ENCODE peak calls at places on chromosomes 7 and 10, in ten cellular contexts. One of them, this sample, is unnamed.
A peak's percentile ranks its signal among the peaks of the same experiment; 100 is the strongest.

GRCh38 chr7:218316-218715 is 25.9 kb downstream of the FAM20C start:
- DNase-seq in lower lobe of right lung: no peak
- DNase-seq in endodermal cell: no peak
- DNase-seq in heart right ventricle: no peak
- DNase-seq in CD8-positive, alpha-beta memory T cell: no peak
- DNase-seq in osteoblast: no peak
- DNase-seq in cardiac muscle cell: no peak
- DNase-seq in right lobe of liver: peak; percentile 87
- DNase-seq in GM23338: no peak
- DNase-seq in mesendoderm: no peak
- DNase-seq in this sample: no peak

GRCh38 chr7:132750056-132750455 is 173.8 kb upstream of the PLXNA4 start:
- DNase-seq in osteoblast: no peak
- DNase-seq in cardiac muscle cell: no peak
- DNase-seq in lower lobe of right lung: no peak
- DNase-seq in endodermal cell: no peak
- DNase-seq in right lobe of liver: no peak
- DNase-seq in CD8-positive, alpha-beta memory T cell: no peak
- DNase-seq in mesendoderm: no peak
- DNase-seq in GM23338: no peak
- DNase-seq in heart right ventricle: no peak
- DNase-seq in this sample: no peak

GRCh38 chr7:17946591-17946990 is 6.3 kb upstream of the SNX13 start:
- DNase-seq in right lobe of liver: no peak
- DNase-seq in osteoblast: no peak
- DNase-seq in heart right ventricle: no peak
- DNase-seq in GM23338: no peak
- DNase-seq in mesendoderm: no peak
- DNase-seq in endodermal cell: no peak
- DNase-seq in cardiac muscle cell: no peak
- DNase-seq in CD8-positive, alpha-beta memory T cell: no peak
- DNase-seq in lower lobe of right lung: no peak
- DNase-seq in this sample: no peak

GRCh38 chr7:120725376-120726039 is 132.4 kb downstream of the TSPAN12 start:
- DNase-seq in CD8-positive, alpha-beta memory T cell: no peak
- DNase-seq in right lobe of liver: no peak
- DNase-seq in osteoblast: peak; percentile 65
- DNase-seq in GM23338: peak; percentile 82
- DNase-seq in heart right ventricle: no peak
- DNase-seq in mesendoderm: peak; percentile 55
- DNase-seq in lower lobe of right lung: no peak
- DNase-seq in cardiac muscle cell: peak; percentile 71
- DNase-seq in endodermal cell: no peak
- DNase-seq in this sample: no peak

GRCh38 chr10:70693619-70694286 is 21.4 kb downstream of the ADAMTS14 start:
- DNase-seq in mesendoderm: no peak
- DNase-seq in GM23338: no peak
- DNase-seq in heart right ventricle: peak; percentile 39
- DNase-seq in right lobe of liver: no peak
- DNase-seq in cardiac muscle cell: no peak
- DNase-seq in endodermal cell: no peak
- DNase-seq in osteoblast: peak; percentile 91
- DNase-seq in lower lobe of right lung: no peak
- DNase-seq in CD8-positive, alpha-beta memory T cell: no peak
- DNase-seq in this sample: peak; percentile 67

GRCh38 chr10:93152136-93152535 is 78.4 kb downstream of the CYP26A1 start:
- DNase-seq in right lobe of liver: no peak
- DNase-seq in lower lobe of right lung: no peak
- DNase-seq in heart right ventricle: no peak
- DNase-seq in osteoblast: peak; percentile 85
- DNase-seq in mesendoderm: peak; percentile 72
- DNase-seq in GM23338: no peak
- DNase-seq in cardiac muscle cell: no peak
- DNase-seq in CD8-positive, alpha-beta memory T cell: no peak
- DNase-seq in endodermal cell: no peak
- DNase-seq in this sample: no peak

GRCh38 chr10:126904493-126904806 is 778 bp upstream of the DOCK1 start:
- DNase-seq in CD8-positive, alpha-beta memory T cell: no peak
- DNase-seq in GM23338: no peak
- DNase-seq in right lobe of liver: no peak
- DNase-seq in osteoblast: no peak
- DNase-seq in heart right ventricle: no peak
- DNase-seq in lower lobe of right lung: no peak
- DNase-seq in cardiac muscle cell: no peak
- DNase-seq in endodermal cell: no peak
- DNase-seq in mesendoderm: no peak
- DNase-seq in this sample: no peak

GRCh38 chr10:70771311-70772194 is 13.6 kb downstream of the TBATA start:
- DNase-seq in GM23338: no peak
- DNase-seq in CD8-positive, alpha-beta memory T cell: no peak
- DNase-seq in endodermal cell: peak; percentile 35
- DNase-seq in lower lobe of right lung: no peak
- DNase-seq in right lobe of liver: no peak
- DNase-seq in osteoblast: peak; percentile 52
- DNase-seq in cardiac muscle cell: no peak
- DNase-seq in mesendoderm: no peak
- DNase-seq in heart right ventricle: no peak
- DNase-seq in this sample: no peak

GRCh38 chr10:32938554-32939061 is 19.4 kb downstream of the ITGB1 start:
- DNase-seq in right lobe of liver: no peak
- DNase-seq in CD8-positive, alpha-beta memory T cell: no peak
- DNase-seq in heart right ventricle: peak; percentile 44
- DNase-seq in mesendoderm: peak; percentile 68
- DNase-seq in cardiac muscle cell: peak; percentile 44
- DNase-seq in osteoblast: peak; percentile 56
- DNase-seq in lower lobe of right lung: no peak
- DNase-seq in endodermal cell: peak; percentile 63
- DNase-seq in GM23338: peak; percentile 40
- DNase-seq in this sample: peak; percentile 61

GRCh38 chr10:17166699-17167098 is 34.8 kb downstream of the TRDMT1 start:
- DNase-seq in right lobe of liver: no peak
- DNase-seq in heart right ventricle: no peak
- DNase-seq in cardiac muscle cell: peak; percentile 22
- DNase-seq in GM23338: no peak
- DNase-seq in osteoblast: no peak
- DNase-seq in endodermal cell: peak; percentile 43
- DNase-seq in mesendoderm: no peak
- DNase-seq in CD8-positive, alpha-beta memory T cell: no peak
- DNase-seq in lower lobe of right lung: no peak
- DNase-seq in this sample: no peak

GRCh38 chr7:44155191-44156185 is 14.4 kb upstream of the MYL7 start:
- DNase-seq in CD8-positive, alpha-beta memory T cell: no peak
- DNase-seq in mesendoderm: no peak
- DNase-seq in GM23338: no peak
- DNase-seq in lower lobe of right lung: no peak
- DNase-seq in cardiac muscle cell: no peak
- DNase-seq in endodermal cell: peak; percentile 29
- DNase-seq in right lobe of liver: peak; percentile 93
- DNase-seq in osteoblast: peak; percentile 69
- DNase-seq in heart right ventricle: no peak
- DNase-seq in this sample: no peak

GRCh38 chr10:61330669-61331068 is 122.5 kb downstream of the TMEM26 start:
- DNase-seq in right lobe of liver: no peak
- DNase-seq in endodermal cell: no peak
- DNase-seq in mesendoderm: no peak
- DNase-seq in GM23338: no peak
- DNase-seq in CD8-positive, alpha-beta memory T cell: no peak
- DNase-seq in cardiac muscle cell: no peak
- DNase-seq in osteoblast: no peak
- DNase-seq in lower lobe of right lung: no peak
- DNase-seq in heart right ventricle: no peak
- DNase-seq in this sample: no peak

GRCh38 chr10:124997246-124997790 is 55.4 kb downstream of the ZRANB1 start:
- DNase-seq in lower lobe of right lung: peak; percentile 34
- DNase-seq in endodermal cell: peak; percentile 45
- DNase-seq in CD8-positive, alpha-beta memory T cell: no peak
- DNase-seq in mesendoderm: no peak
- DNase-seq in osteoblast: peak; percentile 47
- DNase-seq in cardiac muscle cell: no peak
- DNase-seq in right lobe of liver: peak; percentile 40
- DNase-seq in GM23338: no peak
- DNase-seq in heart right ventricle: no peak
- DNase-seq in this sample: no peak

GRCh38 chr7:151275813-151276577 is 27.5 kb upstream of the SMARCD3 start:
- DNase-seq in right lobe of liver: peak; percentile 46
- DNase-seq in CD8-positive, alpha-beta memory T cell: peak; percentile 24
- DNase-seq in endodermal cell: peak; percentile 83
- DNase-seq in osteoblast: no peak
- DNase-seq in cardiac muscle cell: no peak
- DNase-seq in heart right ventricle: no peak
- DNase-seq in lower lobe of right lung: no peak
- DNase-seq in mesendoderm: peak; percentile 71
- DNase-seq in GM23338: peak; percentile 16
- DNase-seq in this sample: no peak

DNA sequence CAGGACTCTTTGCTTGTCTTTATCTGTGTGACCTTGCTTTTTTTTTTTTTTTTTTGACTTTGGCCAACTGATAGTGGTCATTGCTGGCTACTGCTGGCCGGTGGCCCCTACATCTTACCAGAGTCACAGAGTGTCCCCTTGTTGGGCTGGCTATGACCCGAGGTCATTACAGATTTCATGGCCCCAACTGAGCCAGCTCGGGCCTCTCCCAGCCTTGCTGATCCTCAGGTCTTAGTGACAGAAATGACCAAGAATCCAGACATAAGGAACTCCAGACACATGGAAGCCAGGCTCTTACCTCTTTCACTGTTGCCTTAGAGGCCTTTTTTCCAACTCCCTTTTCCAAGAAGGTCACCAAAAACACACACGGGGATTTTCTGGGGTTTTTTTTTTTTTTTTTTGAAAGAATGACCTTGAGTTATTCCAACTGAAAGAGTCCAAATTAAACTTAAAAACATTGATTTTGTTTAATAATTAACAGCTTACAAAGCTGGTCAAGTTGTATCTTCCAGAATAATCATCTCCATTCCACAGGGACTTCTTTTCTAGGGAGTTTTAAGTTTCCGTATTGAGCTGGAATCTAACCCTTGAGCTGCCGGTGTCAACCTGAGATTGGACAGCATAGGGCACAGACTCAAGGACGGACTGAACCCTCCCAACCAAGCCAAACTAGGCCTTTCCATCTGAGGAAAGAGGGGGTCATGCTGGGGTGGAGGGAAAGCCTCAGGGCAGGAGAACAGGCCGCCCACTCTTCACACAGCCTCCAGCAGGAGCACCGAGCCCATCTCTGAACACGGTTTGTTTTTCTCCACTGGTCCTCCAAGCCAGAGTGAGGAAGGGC is 43.8 kb downstream of the PIK3AP1 start:
- DNase-seq in mesendoderm: no peak
- DNase-seq in lower lobe of right lung: no peak
- DNase-seq in cardiac muscle cell: no peak
- DNase-seq in osteoblast: no peak
- DNase-seq in endodermal cell: no peak
- DNase-seq in right lobe of liver: peak; percentile 80
- DNase-seq in GM23338: no peak
- DNase-seq in heart right ventricle: no peak
- DNase-seq in CD8-positive, alpha-beta memory T cell: no peak
- DNase-seq in this sample: no peak
- H3K4me1 ChIP-seq in mesendoderm: no peaks in the 10 kb centered on the region
- H3K4me1 ChIP-seq in lower lobe of right lung: peaks cover 17% of the 10 kb centered on the region
- H3K4me1 ChIP-seq in cardiac muscle cell: peaks cover 24% of the 10 kb centered on the region
- H3K4me1 ChIP-seq in osteoblast: peaks cover 7% of the 10 kb centered on the region
- H3K4me1 ChIP-seq in endodermal cell: peaks cover 8% of the 10 kb centered on the region
- H3K4me1 ChIP-seq in right lobe of liver: peaks cover 68% of the 10 kb centered on the region
- H3K4me1 ChIP-seq in GM23338: no peaks in the 10 kb centered on the region
- H3K4me1 ChIP-seq in heart right ventricle: no peaks in the 10 kb centered on the region
- H3K4me1 ChIP-seq in CD8-positive, alpha-beta memory T cell: peaks cover 25% of the 10 kb centered on the region
- H3K4me1 ChIP-seq in this sample: no peaks in the 10 kb centered on the region

GRCh38 chr7:136993377-136993776 is 124.9 kb downstream of the CHRM2 start:
- DNase-seq in mesendoderm: no peak
- DNase-seq in osteoblast: no peak
- DNase-seq in right lobe of liver: no peak
- DNase-seq in heart right ventricle: no peak
- DNase-seq in cardiac muscle cell: peak; percentile 45
- DNase-seq in endodermal cell: no peak
- DNase-seq in GM23338: no peak
- DNase-seq in CD8-positive, alpha-beta memory T cell: no peak
- DNase-seq in lower lobe of right lung: no peak
- DNase-seq in this sample: no peak
- H3K27ac ChIP-seq in mesendoderm: no peak overlapping the region
- H3K27ac ChIP-seq in osteoblast: no peak overlapping the region
- H3K27ac ChIP-seq in right lobe of liver: no peak overlapping the region
- H3K27ac ChIP-seq in heart right ventricle: peak overlapping the region; percentile 25
- H3K27ac ChIP-seq in cardiac muscle cell: peak overlapping the region; percentile 94
- H3K27ac ChIP-seq in endodermal cell: no peak overlapping the region
- H3K27ac ChIP-seq in GM23338: no peak overlapping the region
- H3K27ac ChIP-seq in CD8-positive, alpha-beta memory T cell: no peak overlapping the region
- H3K27ac ChIP-seq in lower lobe of right lung: no peak overlapping the region
- H3K27ac ChIP-seq in this sample: no peak overlapping the region

DNA sequence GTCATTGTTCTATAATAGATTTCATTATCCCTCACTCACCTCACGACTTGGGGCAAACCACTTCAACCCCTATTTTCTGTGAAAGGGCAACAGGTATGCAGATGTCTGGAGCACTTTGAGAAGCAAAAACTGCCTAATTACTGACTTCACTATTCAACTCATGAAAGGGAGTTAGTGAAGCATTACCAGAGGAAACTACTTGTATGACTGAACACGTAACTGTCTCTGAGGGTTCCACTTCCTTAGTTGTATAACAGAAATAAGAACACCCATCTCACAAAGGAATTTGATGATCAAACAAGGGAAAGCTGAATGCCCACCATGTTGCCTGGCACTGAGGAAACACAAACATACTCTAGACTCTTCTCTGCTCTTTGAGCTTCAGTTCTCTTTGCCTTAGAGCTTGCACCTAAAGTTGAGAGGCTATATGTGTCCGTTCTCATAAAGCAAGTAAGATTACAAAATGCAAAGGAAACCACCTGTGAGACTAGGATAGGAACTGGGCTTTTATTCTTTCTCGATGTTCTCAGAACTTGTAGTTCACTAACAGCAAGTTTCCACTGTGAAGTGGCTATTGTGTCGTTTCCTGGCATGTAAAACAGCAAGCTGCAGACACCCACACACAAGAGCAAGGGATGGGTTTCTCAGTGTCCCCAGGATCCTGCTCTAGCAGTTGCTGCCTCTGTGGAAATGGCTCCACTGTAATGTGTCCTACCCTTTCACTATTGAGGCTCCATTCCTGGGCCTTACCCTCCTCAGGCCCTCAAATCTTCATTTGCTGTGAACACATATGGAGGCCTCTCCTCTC is 2.6 kb downstream of the TMEM243 start:
- DNase-seq in lower lobe of right lung: no peak
- DNase-seq in endodermal cell: no peak
- DNase-seq in GM23338: no peak
- DNase-seq in osteoblast: no peak
- DNase-seq in heart right ventricle: no peak
- DNase-seq in right lobe of liver: no peak
- DNase-seq in mesendoderm: no peak
- DNase-seq in CD8-positive, alpha-beta memory T cell: peak; percentile 64
- DNase-seq in cardiac muscle cell: no peak
- DNase-seq in this sample: no peak
- H3K4me3 ChIP-seq in lower lobe of right lung: peak overlapping the region; percentile 92
- H3K4me3 ChIP-seq in endodermal cell: no peak overlapping the region
- H3K4me3 ChIP-seq in GM23338: no peak overlapping the region
- H3K4me3 ChIP-seq in osteoblast: no peak overlapping the region
- H3K4me3 ChIP-seq in heart right ventricle: peak overlapping the region; percentile 91
- H3K4me3 ChIP-seq in right lobe of liver: no peak overlapping the region
- H3K4me3 ChIP-seq in mesendoderm: no peak overlapping the region
- H3K4me3 ChIP-seq in CD8-positive, alpha-beta memory T cell: peak overlapping the region; percentile 87
- H3K4me3 ChIP-seq in cardiac muscle cell: no peak overlapping the region
- H3K4me3 ChIP-seq in this sample: no peak overlapping the region

GRCh38 chr10:78754269-78755074 is 314.3 kb upstream of the ZMIZ1 start:
- DNase-seq in endodermal cell: peak; percentile 65
- DNase-seq in osteoblast: peak; percentile 89
- DNase-seq in right lobe of liver: no peak
- DNase-seq in GM23338: peak; percentile 46
- DNase-seq in CD8-positive, alpha-beta memory T cell: no peak
- DNase-seq in mesendoderm: peak; percentile 42
- DNase-seq in cardiac muscle cell: no peak
- DNase-seq in heart right ventricle: no peak
- DNase-seq in lower lobe of right lung: no peak
- DNase-seq in this sample: no peak
- H3K4me1 ChIP-seq in endodermal cell: no peaks in the 10 kb centered on the region
- H3K4me1 ChIP-seq in osteoblast: peaks cover 40% of the 10 kb centered on the region
- H3K4me1 ChIP-seq in right lobe of liver: peaks cover 15% of the 10 kb centered on the region
- H3K4me1 ChIP-seq in GM23338: no peaks in the 10 kb centered on the region
- H3K4me1 ChIP-seq in CD8-positive, alpha-beta memory T cell: no peaks in the 10 kb centered on the region
- H3K4me1 ChIP-seq in mesendoderm: no peaks in the 10 kb centered on the region
- H3K4me1 ChIP-seq in cardiac muscle cell: no peaks in the 10 kb centered on the region
- H3K4me1 ChIP-seq in heart right ventricle: peaks cover 21% of the 10 kb centered on the region
- H3K4me1 ChIP-seq in lower lobe of right lung: peaks cover 19% of the 10 kb centered on the region
- H3K4me1 ChIP-seq in this sample: peaks cover 10% of the 10 kb centered on the region

This sample was measured in psoas muscle.